ENCODE peak calls at places on chromosomes 5 and 9, in seven cellular contexts. One of them, this sample, is unnamed.
A peak's percentile ranks its signal among the peaks of the same experiment; 100 is the strongest.

GRCh38 chr9:126915281-126915816 is 767 bp downstream of the RALGPS1 start:
- DNase-seq in tibial nerve: no peak
- DNase-seq in uterus: peak; percentile 28
- DNase-seq in IMR-90: no peak
- DNase-seq in GM23248: peak; percentile 19
- DNase-seq in kidney: peak; percentile 92
- DNase-seq in cardiac muscle cell: no peak
- DNase-seq in this sample: peak; percentile 52

GRCh38 chr9:122115176-122116035 is 22.3 kb upstream of the TTLL11 start:
- DNase-seq in tibial nerve: no peak
- DNase-seq in uterus: no peak
- DNase-seq in IMR-90: no peak
- DNase-seq in GM23248: no peak
- DNase-seq in kidney: peak; percentile 27
- DNase-seq in cardiac muscle cell: no peak
- DNase-seq in this sample: no peak

GRCh38 chr9:35859995-35860348 is 10.2 kb downstream of the OR13J1 start:
- DNase-seq in tibial nerve: no peak
- DNase-seq in uterus: no peak
- DNase-seq in IMR-90: no peak
- DNase-seq in GM23248: no peak
- DNase-seq in kidney: no peak
- DNase-seq in cardiac muscle cell: no peak
- DNase-seq in this sample: no peak

GRCh38 chr5:181215997-181216982 is 6.8 kb upstream of the TRIM41 start:
- DNase-seq in tibial nerve: no peak
- DNase-seq in uterus: no peak
- DNase-seq in IMR-90: no peak
- DNase-seq in GM23248: no peak
- DNase-seq in kidney: no peak
- DNase-seq in cardiac muscle cell: no peak
- DNase-seq in this sample: no peak

GRCh38 chr9:93226819-93227218 is 42.9 kb downstream of the WNK2 start:
- DNase-seq in tibial nerve: no peak
- DNase-seq in uterus: no peak
- DNase-seq in IMR-90: no peak
- DNase-seq in GM23248: no peak
- DNase-seq in kidney: peak; percentile 39
- DNase-seq in cardiac muscle cell: no peak
- DNase-seq in this sample: no peak

GRCh38 chr5:108818613-108819272 is 71.0 kb downstream of the FER start:
- DNase-seq in tibial nerve: no peak
- DNase-seq in uterus: no peak
- DNase-seq in IMR-90: peak; percentile 82
- DNase-seq in GM23248: peak; percentile 66
- DNase-seq in kidney: no peak
- DNase-seq in cardiac muscle cell: peak; percentile 50
- DNase-seq in this sample: no peak

GRCh38 chr9:38160613-38161215 is 91.7 kb upstream of the SHB start:
- DNase-seq in tibial nerve: peak; percentile 65
- DNase-seq in uterus: peak; percentile 43
- DNase-seq in IMR-90: peak; percentile 51
- DNase-seq in GM23248: peak; percentile 72
- DNase-seq in kidney: no peak
- DNase-seq in cardiac muscle cell: peak; percentile 65
- DNase-seq in this sample: peak; percentile 15

GRCh38 chr9:93114169-93114983 is 18.4 kb downstream of the CARD19 start:
- DNase-seq in tibial nerve: no peak
- DNase-seq in uterus: peak; percentile 17
- DNase-seq in IMR-90: no peak
- DNase-seq in GM23248: no peak
- DNase-seq in kidney: peak; percentile 71
- DNase-seq in cardiac muscle cell: no peak
- DNase-seq in this sample: no peak

GRCh38 chr5:35990941-35991592 is at the start of gene UGT3A1:
- DNase-seq in tibial nerve: no peak
- DNase-seq in uterus: no peak
- DNase-seq in IMR-90: no peak
- DNase-seq in GM23248: no peak
- DNase-seq in kidney: no peak
- DNase-seq in cardiac muscle cell: no peak
- DNase-seq in this sample: no peak

GRCh38 chr9:90085633-90086032 is 480.8 kb downstream of the GADD45G start:
- DNase-seq in tibial nerve: no peak
- DNase-seq in uterus: no peak
- DNase-seq in IMR-90: no peak
- DNase-seq in GM23248: no peak
- DNase-seq in kidney: no peak
- DNase-seq in cardiac muscle cell: no peak
- DNase-seq in this sample: no peak

GRCh38 chr5:57843016-57843402 is 360.4 kb upstream of the ACTBL2 start:
- DNase-seq in tibial nerve: no peak
- DNase-seq in uterus: no peak
- DNase-seq in IMR-90: no peak
- DNase-seq in GM23248: no peak
- DNase-seq in kidney: no peak
- DNase-seq in cardiac muscle cell: no peak
- DNase-seq in this sample: no peak

GRCh38 chr5:171419663-171420428 is 399 bp downstream of the FGF18 start:
- DNase-seq in tibial nerve: no peak
- DNase-seq in uterus: no peak
- DNase-seq in IMR-90: peak; percentile 29
- DNase-seq in GM23248: peak; percentile 66
- DNase-seq in kidney: no peak
- DNase-seq in cardiac muscle cell: peak; percentile 29
- DNase-seq in this sample: no peak

GRCh38 chr5:108074626-108075025 is 307.3 kb downstream of the FBXL17 start:
- DNase-seq in tibial nerve: no peak
- DNase-seq in uterus: no peak
- DNase-seq in IMR-90: no peak
- DNase-seq in GM23248: no peak
- DNase-seq in kidney: no peak
- DNase-seq in cardiac muscle cell: no peak
- DNase-seq in this sample: no peak

GRCh38 chr5:55521903-55522302 is 12.9 kb downstream of the PLPP1 start:
- DNase-seq in tibial nerve: no peak
- DNase-seq in uterus: no peak
- DNase-seq in IMR-90: no peak
- DNase-seq in GM23248: no peak
- DNase-seq in kidney: no peak
- DNase-seq in cardiac muscle cell: no peak
- DNase-seq in this sample: no peak

GRCh38 chr9:14522627-14523379 is 170.4 kb downstream of the ZDHHC21 start:
- DNase-seq in tibial nerve: no peak
- DNase-seq in uterus: no peak
- DNase-seq in IMR-90: no peak
- DNase-seq in GM23248: no peak
- DNase-seq in kidney: no peak
- DNase-seq in cardiac muscle cell: no peak
- DNase-seq in this sample: no peak

GRCh38 chr5:109560554-109560953 is 129.2 kb upstream of the MAN2A1 start:
- DNase-seq in tibial nerve: no peak
- DNase-seq in uterus: no peak
- DNase-seq in IMR-90: no peak
- DNase-seq in GM23248: no peak
- DNase-seq in kidney: no peak
- DNase-seq in cardiac muscle cell: no peak
- DNase-seq in this sample: no peak

GRCh38 chr5:147407094-147407681 is 102.7 kb downstream of the DPYSL3 start:
- DNase-seq in tibial nerve: no peak
- DNase-seq in uterus: peak; percentile 65
- DNase-seq in IMR-90: peak; percentile 73
- DNase-seq in GM23248: peak; percentile 15
- DNase-seq in kidney: no peak
- DNase-seq in cardiac muscle cell: peak; percentile 52
- DNase-seq in this sample: no peak
- H3K4me1 ChIP-seq in tibial nerve: no peaks in the 10 kb centered on the region
- H3K4me1 ChIP-seq in uterus: peaks cover 31% of the 10 kb centered on the region
- H3K4me1 ChIP-seq in IMR-90: peaks cover 13% of the 10 kb centered on the region
- H3K4me1 ChIP-seq in GM23248: peaks cover 48% of the 10 kb centered on the region
- H3K4me1 ChIP-seq in kidney: no peaks in the 10 kb centered on the region
- H3K4me1 ChIP-seq in cardiac muscle cell: peaks cover 93% of the 10 kb centered on the region
- H3K4me1 ChIP-seq in this sample: no peaks in the 10 kb centered on the region

DNA sequence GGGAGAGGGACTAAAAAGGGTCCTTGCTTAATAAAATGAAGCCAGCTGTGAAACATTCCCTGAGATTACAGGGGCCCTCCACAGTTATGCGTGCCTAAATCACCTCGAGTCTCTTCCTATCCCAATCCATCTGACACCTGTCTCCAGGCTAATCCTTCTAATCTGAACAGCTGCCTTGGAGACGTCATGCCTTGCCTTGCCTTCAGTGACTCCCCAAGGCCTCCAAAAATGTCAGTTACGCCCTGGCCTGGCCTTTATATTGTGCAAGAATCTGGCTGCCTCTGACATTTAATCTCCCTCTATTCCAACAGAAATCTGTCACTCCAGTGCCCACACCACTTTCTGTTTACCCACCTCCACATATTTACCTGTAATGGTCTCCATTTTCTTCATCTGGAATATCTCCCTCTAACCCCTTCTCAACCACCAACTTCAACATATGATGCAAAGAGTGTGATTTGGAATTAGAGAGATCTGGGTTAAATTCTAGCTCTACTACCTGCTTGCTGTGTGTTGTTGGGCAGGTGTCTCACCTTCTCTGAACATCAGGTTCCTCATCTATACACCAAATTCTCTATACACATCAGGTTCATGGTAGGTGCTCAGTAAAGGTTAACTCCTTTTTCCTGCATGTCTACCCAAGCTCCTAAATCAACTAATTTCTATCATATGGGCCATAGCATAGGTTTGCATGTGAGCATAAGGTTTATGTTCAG is 57.9 kb downstream of the PTCD2 start:
- DNase-seq in tibial nerve: peak; percentile 71
- DNase-seq in uterus: no peak
- DNase-seq in IMR-90: no peak
- DNase-seq in GM23248: peak; percentile 58
- DNase-seq in kidney: no peak
- DNase-seq in cardiac muscle cell: peak; percentile 63
- DNase-seq in this sample: no peak
- H3K36me3 ChIP-seq in tibial nerve: no peaks in the 10 kb centered on the region
- H3K36me3 ChIP-seq in uterus: no peaks in the 10 kb centered on the region
- H3K36me3 ChIP-seq in IMR-90: no peaks in the 10 kb centered on the region
- H3K36me3 ChIP-seq in GM23248: no peaks in the 10 kb centered on the region
- H3K36me3 ChIP-seq in kidney: no peaks in the 10 kb centered on the region
- H3K36me3 ChIP-seq in cardiac muscle cell: no peaks in the 10 kb centered on the region
- H3K36me3 ChIP-seq in this sample: no peaks in the 10 kb centered on the region

GRCh38 chr9:87277346-87277745 is 220.3 kb upstream of the DAPK1 start:
- DNase-seq in tibial nerve: no peak
- DNase-seq in uterus: no peak
- DNase-seq in IMR-90: no peak
- DNase-seq in GM23248: no peak
- DNase-seq in kidney: no peak
- DNase-seq in cardiac muscle cell: no peak
- DNase-seq in this sample: no peak
- H3K4me3 ChIP-seq in tibial nerve: no peak overlapping the region
- H3K4me3 ChIP-seq in uterus: no peak overlapping the region
- H3K4me3 ChIP-seq in IMR-90: no peak overlapping the region
- H3K4me3 ChIP-seq in GM23248: peak overlapping the region; percentile 23
- H3K4me3 ChIP-seq in kidney: no peak overlapping the region
- H3K4me3 ChIP-seq in cardiac muscle cell: no peak overlapping the region
- H3K4me3 ChIP-seq in this sample: no peak overlapping the region

GRCh38 chr5:93577807-93578178 is 3.2 kb downstream of the NR2F1-AS1 start:
- DNase-seq in tibial nerve: no peak
- DNase-seq in uterus: no peak
- DNase-seq in IMR-90: no peak
- DNase-seq in GM23248: no peak
- DNase-seq in kidney: no peak
- DNase-seq in cardiac muscle cell: no peak
- DNase-seq in this sample: no peak
- H3K4me1 ChIP-seq in tibial nerve: no peaks in the 10 kb centered on the region
- H3K4me1 ChIP-seq in uterus: no peaks in the 10 kb centered on the region
- H3K4me1 ChIP-seq in IMR-90: peaks cover 16% of the 10 kb centered on the region
- H3K4me1 ChIP-seq in GM23248: peaks cover 5% of the 10 kb centered on the region
- H3K4me1 ChIP-seq in kidney: no peaks in the 10 kb centered on the region
- H3K4me1 ChIP-seq in cardiac muscle cell: peaks cover 8% of the 10 kb centered on the region
- H3K4me1 ChIP-seq in this sample: peaks cover 36% of the 10 kb centered on the region

GRCh38 chr9:116791314-116791713 is 104.2 kb downstream of the TRIM32 start:
- DNase-seq in tibial nerve: no peak
- DNase-seq in uterus: no peak
- DNase-seq in IMR-90: peak; percentile 64
- DNase-seq in GM23248: no peak
- DNase-seq in kidney: no peak
- DNase-seq in cardiac muscle cell: no peak
- DNase-seq in this sample: no peak

GRCh38 chr9:116795859-116796258 is 108.8 kb downstream of the TRIM32 start:
- DNase-seq in tibial nerve: no peak
- DNase-seq in uterus: no peak
- DNase-seq in IMR-90: no peak
- DNase-seq in GM23248: no peak
- DNase-seq in kidney: no peak
- DNase-seq in cardiac muscle cell: no peak
- DNase-seq in this sample: no peak

GRCh38 chr9:116789097-116789496 is 102.0 kb downstream of the TRIM32 start:
- DNase-seq in tibial nerve: no peak
- DNase-seq in uterus: no peak
- DNase-seq in IMR-90: no peak
- DNase-seq in GM23248: no peak
- DNase-seq in kidney: no peak
- DNase-seq in cardiac muscle cell: no peak
- DNase-seq in this sample: no peak

GRCh38 chr9:116796669-116797068 is 109.6 kb downstream of the TRIM32 start:
- DNase-seq in tibial nerve: no peak
- DNase-seq in uterus: no peak
- DNase-seq in IMR-90: no peak
- DNase-seq in GM23248: no peak
- DNase-seq in kidney: no peak
- DNase-seq in cardiac muscle cell: no peak
- DNase-seq in this sample: no peak

GRCh38 chr9:116792271-116792670 is 105.2 kb downstream of the TRIM32 start:
- DNase-seq in tibial nerve: no peak
- DNase-seq in uterus: no peak
- DNase-seq in IMR-90: no peak
- DNase-seq in GM23248: no peak
- DNase-seq in kidney: no peak
- DNase-seq in cardiac muscle cell: no peak
- DNase-seq in this sample: no peak
- H3K36me3 ChIP-seq in tibial nerve: no peaks in the 10 kb centered on the region
- H3K36me3 ChIP-seq in uterus: no peaks in the 10 kb centered on the region
- H3K36me3 ChIP-seq in IMR-90: no peaks in the 10 kb centered on the region
- H3K36me3 ChIP-seq in GM23248: no peaks in the 10 kb centered on the region
- H3K36me3 ChIP-seq in kidney: no peaks in the 10 kb centered on the region
- H3K36me3 ChIP-seq in cardiac muscle cell: no peaks in the 10 kb centered on the region
- H3K36me3 ChIP-seq in this sample: no peaks in the 10 kb centered on the region

DNA sequence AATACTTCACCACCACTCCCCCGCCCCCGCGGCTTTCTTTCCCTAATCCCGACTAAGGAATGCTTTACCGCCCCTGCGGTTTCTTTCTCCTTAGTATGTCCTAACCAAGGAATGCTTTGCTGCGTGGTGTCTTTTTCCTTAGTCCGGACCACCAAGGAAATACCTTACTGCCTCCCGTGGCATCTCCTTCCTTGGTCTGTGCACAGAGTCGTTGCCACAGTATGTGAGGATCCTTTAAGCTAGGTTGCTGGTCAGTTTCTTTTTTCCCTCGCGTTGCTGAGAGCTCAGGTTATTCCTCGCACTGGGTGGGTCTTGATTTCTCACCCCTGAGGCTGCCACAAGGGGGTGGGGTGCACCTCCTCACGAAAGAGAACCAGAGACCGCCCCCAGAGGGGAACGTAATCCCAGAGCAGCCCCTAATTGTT is 309.4 kb downstream of the NR3C1 start:
- DNase-seq in tibial nerve: no peak
- DNase-seq in uterus: no peak
- DNase-seq in IMR-90: peak; percentile 61
- DNase-seq in GM23248: no peak
- DNase-seq in kidney: no peak
- DNase-seq in cardiac muscle cell: peak; percentile 75
- DNase-seq in this sample: no peak
- H3K4me3 ChIP-seq in tibial nerve: no peak overlapping the region
- H3K4me3 ChIP-seq in uterus: no peak overlapping the region
- H3K4me3 ChIP-seq in IMR-90: peak overlapping the region; percentile 30
- H3K4me3 ChIP-seq in GM23248: no peak overlapping the region
- H3K4me3 ChIP-seq in kidney: peak overlapping the region; percentile 21
- H3K4me3 ChIP-seq in cardiac muscle cell: no peak overlapping the region
- H3K4me3 ChIP-seq in this sample: no peak overlapping the region

This sample was measured in effector memory CD4-positive, alpha-beta T cell.